ENCODE peak calls at places on chromosomes 12 and 14, in four cellular contexts. One of them, this sample, is unnamed.

GRCh38 chr14:76641541-76641940 is 119.7 kb upstream of the VASH1 start:
- DNase-seq in brain microvascular endothelial cell: no peak
- DNase-seq in IMR-90: no peak
- DNase-seq in AG10803: no peak
- DNase-seq in this sample: no peak

GRCh38 chr12:57151741-57152407 is 4.5 kb upstream of the LRP1-AS start:
- DNase-seq in IMR-90: peak
- DNase-seq in AG10803: peak
- DNase-seq in brain microvascular endothelial cell: peak
- DNase-seq in this sample: peak

GRCh38 chr12:92538970-92539749 is 163.6 kb upstream of the PLEKHG7 start:
- DNase-seq in IMR-90: peak
- DNase-seq in AG10803: peak
- DNase-seq in brain microvascular endothelial cell: peak
- DNase-seq in this sample: peak

GRCh38 chr12:46461459-46461858 is 88.9 kb upstream of the SLC38A2 start:
- DNase-seq in AG10803: no peak
- DNase-seq in IMR-90: no peak
- DNase-seq in brain microvascular endothelial cell: no peak
- DNase-seq in this sample: no peak

GRCh38 chr12:19048943-19049342 is 80.6 kb upstream of the PLEKHA5 start:
- DNase-seq in IMR-90: no peak
- DNase-seq in brain microvascular endothelial cell: peak
- DNase-seq in AG10803: peak
- DNase-seq in this sample: peak

GRCh38 chr14:104680806-104681688 is 8.4 kb upstream of the INF2 start:
- DNase-seq in brain microvascular endothelial cell: peak
- DNase-seq in AG10803: peak
- DNase-seq in IMR-90: peak
- DNase-seq in this sample: peak

GRCh38 chr12:96177013-96177412 is 17.2 kb upstream of the ELK3 start:
- DNase-seq in brain microvascular endothelial cell: peak
- DNase-seq in IMR-90: peak
- DNase-seq in AG10803: peak
- DNase-seq in this sample: peak

GRCh38 chr14:59500732-59501131 is 16.4 kb downstream of the JKAMP start:
- DNase-seq in IMR-90: no peak
- DNase-seq in brain microvascular endothelial cell: no peak
- DNase-seq in AG10803: no peak
- DNase-seq in this sample: no peak

GRCh38 chr12:126309278-126309677 is 1244.0 kb downstream of the AACS start:
- DNase-seq in AG10803: no peak
- DNase-seq in brain microvascular endothelial cell: no peak
- DNase-seq in IMR-90: no peak
- DNase-seq in this sample: no peak

GRCh38 chr12:123696641-123697040 is 15.5 kb upstream of the ATP6V0A2 start:
- DNase-seq in brain microvascular endothelial cell: no peak
- DNase-seq in IMR-90: no peak
- DNase-seq in AG10803: no peak
- DNase-seq in this sample: peak

GRCh38 chr12:13147688-13148531 is 44.4 kb upstream of the GSG1 start:
- DNase-seq in IMR-90: no peak
- DNase-seq in brain microvascular endothelial cell: no peak
- DNase-seq in AG10803: no peak
- DNase-seq in this sample: no peak

GRCh38 chr14:57061009-57061711 is 207.5 kb downstream of the EXOC5 start:
- DNase-seq in IMR-90: no peak
- DNase-seq in brain microvascular endothelial cell: no peak
- DNase-seq in AG10803: no peak
- DNase-seq in this sample: no peak

GRCh38 chr12:131452444-131452860 is 258.4 kb upstream of the SFSWAP start:
- DNase-seq in brain microvascular endothelial cell: no peak
- DNase-seq in IMR-90: no peak
- DNase-seq in AG10803: no peak
- DNase-seq in this sample: no peak

GRCh38 chr12:6231359-6232268 is 31.4 kb downstream of the CD9 start:
- DNase-seq in AG10803: no peak
- DNase-seq in IMR-90: no peak
- DNase-seq in brain microvascular endothelial cell: no peak
- DNase-seq in this sample: peak

GRCh38 chr12:131222271-131223139 is 268.8 kb downstream of the ADGRD1 start:
- DNase-seq in AG10803: no peak
- DNase-seq in brain microvascular endothelial cell: no peak
- DNase-seq in IMR-90: no peak
- DNase-seq in this sample: no peak

GRCh38 chr14:77302926-77303325 is 17.8 kb downstream of the POMT2 start:
- DNase-seq in brain microvascular endothelial cell: peak
- DNase-seq in AG10803: peak
- DNase-seq in IMR-90: peak
- DNase-seq in this sample: peak

GRCh38 chr12:50520808-50521207 is 16.0 kb downstream of the DIP2B start:
- DNase-seq in brain microvascular endothelial cell: no peak
- DNase-seq in IMR-90: no peak
- DNase-seq in AG10803: no peak
- DNase-seq in this sample: no peak

GRCh38 chr12:99059824-99060526 is 414.9 kb downstream of the APAF1 start:
- DNase-seq in IMR-90: no peak
- DNase-seq in AG10803: peak
- DNase-seq in brain microvascular endothelial cell: peak
- DNase-seq in this sample: no peak

GRCh38 chr14:43184540-43184939 is 1322.5 kb downstream of the FSCB start:
- DNase-seq in brain microvascular endothelial cell: no peak
- DNase-seq in IMR-90: no peak
- DNase-seq in AG10803: no peak
- DNase-seq in this sample: no peak

GRCh38 chr12:52767427-52767826 is 9.7 kb downstream of the KRT76 start:
- DNase-seq in brain microvascular endothelial cell: no peak
- DNase-seq in IMR-90: no peak
- DNase-seq in AG10803: no peak
- DNase-seq in this sample: no peak

GRCh38 chr14:44960146-44960545 is 1.6 kb downstream of the KLHL28 start:
- DNase-seq in IMR-90: no peak
- DNase-seq in brain microvascular endothelial cell: no peak
- DNase-seq in AG10803: peak
- DNase-seq in this sample: no peak

GRCh38 chr12:28130625-28131598 is 59.3 kb upstream of the CCDC91 start:
- DNase-seq in AG10803: peak
- DNase-seq in brain microvascular endothelial cell: peak
- DNase-seq in IMR-90: peak
- DNase-seq in this sample: peak

GRCh38 chr12:75862692-75863471 is 168.7 kb downstream of the PHLDA1 start:
- DNase-seq in IMR-90: peak
- DNase-seq in AG10803: peak
- DNase-seq in brain microvascular endothelial cell: peak
- DNase-seq in this sample: peak

DNA sequence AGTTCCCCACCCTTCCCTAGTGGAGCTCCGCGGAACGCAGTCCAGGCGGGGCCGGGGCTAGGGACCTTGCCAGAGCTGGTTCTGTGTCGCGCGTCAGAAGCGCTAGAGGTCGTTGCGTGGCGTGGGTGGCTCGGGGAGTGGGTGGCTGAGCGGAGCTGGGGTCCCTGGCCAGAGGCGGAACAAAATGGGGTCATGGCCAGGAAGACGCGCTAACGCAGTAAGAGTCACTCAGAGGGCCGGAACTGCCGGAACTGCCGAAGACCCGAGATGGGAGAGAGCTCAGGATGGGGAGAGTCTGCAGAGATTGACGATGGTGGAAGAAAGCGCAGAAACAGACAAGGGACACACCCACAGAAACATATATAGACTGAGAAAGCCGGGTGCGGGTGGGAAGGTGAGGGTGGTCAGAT is 4.8 kb downstream of the DGKA start:
- DNase-seq in IMR-90: no peak
- DNase-seq in AG10803: no peak
- DNase-seq in brain microvascular endothelial cell: no peak
- DNase-seq in this sample: no peak
- TF ChIP-seq CTCF in IMR-90: no peak
- TF ChIP-seq CTCF in AG10803: no peak
- TF ChIP-seq CTCF in brain microvascular endothelial cell: peak
- TF ChIP-seq CTCF in this sample: no peak

GRCh38 chr14:94888108-94888507 is 118.2 kb upstream of the GSC start:
- DNase-seq in IMR-90: no peak
- DNase-seq in AG10803: no peak
- DNase-seq in brain microvascular endothelial cell: no peak
- DNase-seq in this sample: no peak
- H3K4me3 ChIP-seq in IMR-90: no peak
- H3K4me3 ChIP-seq in AG10803: no peak
- H3K4me3 ChIP-seq in brain microvascular endothelial cell: no peak
- H3K4me3 ChIP-seq in this sample: no peak

DNA sequence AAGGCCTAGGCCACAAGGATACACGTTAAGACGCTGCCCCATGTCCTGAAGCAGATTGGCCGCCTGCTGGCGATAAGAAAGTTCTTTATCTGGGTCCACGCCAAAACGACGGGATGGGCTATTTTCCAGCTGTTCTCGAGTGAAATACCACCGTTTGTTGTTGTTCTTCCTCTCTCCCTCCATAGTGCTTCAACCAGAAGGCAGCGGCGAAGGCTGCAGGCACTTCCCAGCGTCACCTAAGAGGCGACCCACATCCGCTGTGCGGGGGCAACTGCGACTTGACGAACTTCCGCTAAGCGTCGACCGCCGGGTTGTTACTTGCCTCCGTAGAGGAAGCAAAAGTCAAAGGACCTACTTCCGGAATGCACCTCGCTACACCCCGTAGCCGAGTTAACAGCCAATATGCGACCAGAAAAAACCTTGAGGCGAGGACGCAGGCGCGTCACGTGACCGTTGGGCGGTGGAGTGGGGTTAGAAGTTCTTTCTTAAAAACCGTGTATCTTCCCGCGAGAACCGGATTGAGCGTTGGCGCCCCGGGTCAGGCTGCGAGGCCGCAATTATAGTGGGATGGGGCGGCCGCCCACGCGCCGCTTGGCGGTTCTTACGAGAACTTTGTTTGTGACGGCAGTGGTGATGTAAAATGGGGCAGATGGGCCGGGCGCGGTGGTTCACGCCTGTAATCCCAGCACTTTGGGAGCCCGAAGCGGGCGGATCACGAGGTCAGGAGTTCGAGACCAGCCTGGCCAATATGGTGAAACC is at the start of gene CCNT1:
- DNase-seq in AG10803: peak
- DNase-seq in IMR-90: peak
- DNase-seq in brain microvascular endothelial cell: peak
- DNase-seq in this sample: peak
- TF ChIP-seq CTCF in AG10803: peak
- TF ChIP-seq CTCF in IMR-90: peak
- TF ChIP-seq CTCF in brain microvascular endothelial cell: peak
- TF ChIP-seq CTCF in this sample: peak

DNA sequence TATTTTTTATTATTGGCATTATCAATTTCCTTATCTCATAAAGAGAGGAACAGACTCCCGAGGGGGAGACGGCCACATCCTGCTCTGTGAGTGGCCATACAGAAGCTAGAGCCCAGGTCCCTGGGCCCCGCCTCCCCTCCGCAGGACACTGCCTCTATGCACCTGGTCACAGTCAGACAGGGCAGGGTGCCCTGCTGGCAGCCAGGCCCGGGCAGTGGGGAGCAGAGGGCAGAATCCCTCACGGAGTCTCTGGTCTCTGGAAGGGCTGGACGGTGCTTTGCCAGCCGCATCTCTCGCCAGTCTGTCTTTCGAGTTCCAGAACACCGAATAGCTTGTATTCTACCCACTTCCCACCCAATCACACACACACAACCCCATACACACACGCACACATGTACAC is 16.4 kb upstream of the CACNA2D4 start:
- DNase-seq in brain microvascular endothelial cell: no peak
- DNase-seq in IMR-90: no peak
- DNase-seq in AG10803: no peak
- DNase-seq in this sample: no peak
- H3K4me3 ChIP-seq in brain microvascular endothelial cell: no peak
- H3K4me3 ChIP-seq in IMR-90: no peak
- H3K4me3 ChIP-seq in AG10803: no peak
- H3K4me3 ChIP-seq in this sample: no peak

GRCh38 chr12:71548906-71549305 is 109.3 kb downstream of the LGR5 start:
- DNase-seq in AG10803: no peak
- DNase-seq in IMR-90: no peak
- DNase-seq in brain microvascular endothelial cell: no peak
- DNase-seq in this sample: no peak

GRCh38 chr12:71556471-71556870 is 107.2 kb downstream of the ZFC3H1 start:
- DNase-seq in AG10803: no peak
- DNase-seq in IMR-90: no peak
- DNase-seq in brain microvascular endothelial cell: no peak
- DNase-seq in this sample: no peak

GRCh38 chr12:71552728-71553501 is 110.7 kb downstream of the ZFC3H1 start:
- DNase-seq in AG10803: no peak
- DNase-seq in IMR-90: no peak
- DNase-seq in brain microvascular endothelial cell: no peak
- DNase-seq in this sample: no peak

GRCh38 chr12:71546322-71546861 is 106.8 kb downstream of the LGR5 start:
- DNase-seq in AG10803: no peak
- DNase-seq in IMR-90: no peak
- DNase-seq in brain microvascular endothelial cell: no peak
- DNase-seq in this sample: no peak

GRCh38 chr12:71551529-71551928 is 111.9 kb downstream of the LGR5 start:
- DNase-seq in brain microvascular endothelial cell: no peak
- DNase-seq in AG10803: peak
- DNase-seq in IMR-90: peak
- DNase-seq in this sample: peak
- TF ChIP-seq CTCF in brain microvascular endothelial cell: peak
- TF ChIP-seq CTCF in AG10803: peak
- TF ChIP-seq CTCF in IMR-90: peak
- TF ChIP-seq CTCF in this sample: peak

This sample was measured in epithelial cell of esophagus.